ENCODE peak calls at places on chromosomes 12 and 14, in nine cellular contexts. U is lung, K is cardiac muscle cell, B is upper lobe of right lung, C is RWPE2, E is tibial artery, R is pancreas, T is heart right ventricle, D is heart left ventricle. P is an unnamed sample.

GRCh38 chr12:143964-144649 is 69.8 kb downstream of the SLC6A12 start:
- DNase-seq in U (no peak), K (no peak), B (no peak), C (no peak), E (no peak), R (no peak), T (no peak), D (no peak), P (no peak)

GRCh38 chr14:22561661-22562579 is 27.1 kb downstream of the DAD1 start:
- DNase-seq in U (peak; percentile 70), K (peak; percentile 29), B (no peak), C (no peak), E (no peak), R (no peak), T (no peak), D (no peak), P (no peak)

GRCh38 chr14:71395151-71395604 is 487.9 kb downstream of the PCNX1 start:
- DNase-seq in U (no peak), K (peak; percentile 32), B (no peak), C (no peak), E (no peak), R (no peak), T (no peak), D (no peak), P (no peak)

GRCh38 chr14:103185051-103186027 is 62.1 kb downstream of the TNFAIP2 start:
- DNase-seq in U (no peak), K (peak; percentile 51), B (peak; percentile 15), C (no peak), E (peak; percentile 9), R (no peak), T (no peak), D (no peak), P (no peak)

GRCh38 chr14:67666733-67667132 is 7.7 kb downstream of the VTI1B start:
- DNase-seq in U (no peak), K (no peak), B (no peak), C (no peak), E (no peak), R (no peak), T (no peak), D (no peak), P (no peak)

GRCh38 chr12:2396448-2396871 is 343.7 kb downstream of the CACNA1C start:
- DNase-seq in U (peak; percentile 59), K (peak; percentile 81), B (peak; percentile 76), C (peak; percentile 44), E (peak; percentile 83), R (no peak), T (peak; percentile 72), D (peak; percentile 78), P (peak; percentile 48)

GRCh38 chr12:97075583-97076268 is 168.7 kb downstream of the NEDD1 start:
- DNase-seq in U (no peak), K (peak; percentile 2), B (no peak), C (no peak), E (no peak), R (no peak), T (no peak), D (no peak), P (no peak)

GRCh38 chr12:125860672-125861288 is 795.5 kb downstream of the AACS start:
- DNase-seq in U (no peak), K (no peak), B (no peak), C (no peak), E (no peak), R (no peak), T (no peak), D (no peak), P (no peak)

GRCh38 chr12:102634216-102634615 is 153.9 kb upstream of the IGF1 start:
- DNase-seq in U (no peak), K (peak; percentile 26), B (no peak), C (no peak), E (no peak), R (no peak), T (no peak), D (no peak), P (no peak)

GRCh38 chr14:95211721-95212504 is 54.6 kb upstream of the DICER1 start:
- DNase-seq in U (no peak), K (no peak), B (no peak), C (no peak), E (no peak), R (peak; percentile 71), T (no peak), D (no peak), P (no peak)

GRCh38 chr12:121202407-121203355 is 7.2 kb upstream of the P2RX4 start:
- DNase-seq in U (no peak), K (no peak), B (no peak), C (no peak), E (no peak), R (no peak), T (no peak), D (no peak), P (no peak)
- TF ChIP-seq CTCF in U (no peak), K (no peak), B (no peak), C (no peak), E (no peak), R (no peak), T (no peak), D (no peak), P (no peak)

GRCh38 chr14:61510736-61511557 is 184.4 kb upstream of the HIF1A start:
- DNase-seq in U (no peak), K (no peak), B (no peak), C (no peak), E (no peak), R (no peak), T (no peak), D (no peak), P (peak; percentile 18)
- H3K27ac ChIP-seq in U (no peak overlapping the region), K (no peak overlapping the region), B (peak overlapping the region; percentile 45), C (peak overlapping the region; percentile 90), E (peak overlapping the region; percentile 9), R (peak overlapping the region; percentile 64), T (no peak overlapping the region), D (peak overlapping the region; percentile 13), P (no peak overlapping the region)

DNA sequence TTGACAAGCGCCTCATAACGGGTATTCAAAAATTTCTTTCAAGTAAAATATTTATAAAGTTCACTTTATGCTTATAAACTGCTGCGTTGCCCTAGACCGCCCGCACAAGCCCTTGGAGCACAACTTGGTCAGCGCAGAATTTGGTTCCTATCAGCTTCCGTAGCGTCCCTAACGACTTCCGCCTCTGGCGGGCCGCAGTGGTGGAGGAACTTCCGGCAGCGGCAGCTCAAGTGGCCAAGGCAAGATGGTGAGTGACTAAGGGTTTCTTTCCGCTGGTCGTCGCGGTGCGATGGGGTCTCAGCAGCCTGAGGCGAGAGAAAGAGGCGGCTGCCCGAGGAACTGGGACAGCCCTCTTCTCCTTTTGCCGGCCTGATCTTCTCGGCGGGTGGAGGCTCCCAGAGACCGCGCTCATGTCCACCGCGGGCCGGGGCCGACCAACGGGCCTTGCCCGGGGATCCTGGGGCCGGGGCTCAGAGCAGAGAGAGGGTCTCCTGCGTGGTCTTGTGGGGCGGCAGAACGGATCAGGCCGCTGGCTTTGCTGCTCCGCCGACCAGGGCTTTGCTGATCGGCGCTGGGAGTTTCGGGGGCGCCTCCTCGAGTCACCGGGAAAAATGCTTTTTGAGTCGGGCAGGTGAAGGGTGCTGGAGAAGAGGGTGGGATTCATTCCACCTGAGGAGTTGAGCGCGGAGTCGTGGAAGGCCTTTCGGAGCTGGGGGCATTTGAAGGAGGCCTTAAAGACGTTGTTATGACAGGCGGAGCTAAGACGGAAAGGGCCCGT is at the start of gene PSMC1:
- DNase-seq in U (peak; percentile 94), K (peak; percentile 95), B (peak; percentile 94), C (peak; percentile 92), E (peak; percentile 94), R (peak; percentile 87), T (peak; percentile 86), D (peak; percentile 92), P (peak; percentile 90)
- TF ChIP-seq CTCF in U (no peak), K (no peak), B (no peak), C (no peak), E (no peak), R (no peak), T (no peak), D (no peak), P (no peak)

GRCh38 chr12:120590741-120591407 is 9.7 kb upstream of the POP5 start:
- DNase-seq in U (no peak), K (no peak), B (peak; percentile 28), C (no peak), E (no peak), R (no peak), T (no peak), D (no peak), P (no peak)
- H3K27ac ChIP-seq in U (no peak overlapping the region), K (no peak overlapping the region), B (no peak overlapping the region), C (no peak overlapping the region), E (no peak overlapping the region), R (no peak overlapping the region), T (no peak overlapping the region), D (peak overlapping the region; percentile 58), P (no peak overlapping the region)

GRCh38 chr12:80299219-80299618 is 144.8 kb upstream of the PTPRQ start:
- DNase-seq in U (no peak), K (no peak), B (no peak), C (no peak), E (no peak), R (no peak), T (no peak), D (no peak), P (no peak)
- TF ChIP-seq CTCF in U (no peak), K (no peak), B (no peak), C (no peak), E (no peak), R (no peak), T (no peak), D (no peak), P (no peak)

GRCh38 chr14:36582874-36583241 is 444 bp upstream of the NKX2-8 start:
- DNase-seq in U (no peak), K (no peak), B (no peak), C (no peak), E (no peak), R (no peak), T (no peak), D (no peak), P (no peak)

GRCh38 chr14:36582011-36582873 is at the start of gene NKX2-8:
- DNase-seq in U (no peak), K (no peak), B (peak; percentile 70), C (no peak), E (no peak), R (peak; percentile 71), T (no peak), D (no peak), P (no peak)

GRCh38 chr14:36580141-36580855 is 2.1 kb downstream of the NKX2-8 start:
- DNase-seq in U (no peak), K (no peak), B (no peak), C (no peak), E (no peak), R (no peak), T (no peak), D (no peak), P (no peak)

GRCh38 chr14:36579573-36580140 is 2.8 kb downstream of the NKX2-8 start:
- DNase-seq in U (no peak), K (no peak), B (no peak), C (no peak), E (no peak), R (no peak), T (no peak), D (no peak), P (no peak)

GRCh38 chr14:36580856-36581831 is 1.3 kb downstream of the NKX2-8 start:
- DNase-seq in U (no peak), K (peak; percentile 39), B (peak; percentile 77), C (peak; percentile 78), E (no peak), R (peak; percentile 73), T (no peak), D (peak; percentile 56), P (peak; percentile 22)
- H3K27ac ChIP-seq in U (no peak overlapping the region), K (no peak overlapping the region), B (no peak overlapping the region), C (no peak overlapping the region), E (no peak overlapping the region), R (no peak overlapping the region), T (no peak overlapping the region), D (no peak overlapping the region), P (no peak overlapping the region)

GRCh38 chr12:20646239-20646827 is 48.8 kb upstream of the SLCO1C1 start:
- DNase-seq in U (no peak), K (peak; percentile 74), B (no peak), C (no peak), E (no peak), R (no peak), T (no peak), D (no peak), P (no peak)
- TF ChIP-seq CTCF in U (peak; percentile 11), K (peak; percentile 62), B (peak; percentile 62), C (peak; percentile 56), E (peak; percentile 55), R (peak; percentile 26), T (peak; percentile 52), D (peak; percentile 42), P (peak; percentile 36)

P was measured in psoas muscle.